ENCODE peak calls at places on chromosomes 16 and 17, in six cellular contexts. X is RWPE2; N is uterus; K is stimulated activated CD8-positive, alpha-beta memory T cell treated with anti-CD3 and anti-CD28 coated beads, Interleukin-4, amount 100 ng/mL, for 24 hours; S is frontal cortex; P is brain pericyte. I is an unnamed sample.

GRCh38 chr17:44439168-44439567 is 49.7 kb upstream of the ITGA2B start:
- DNase-seq in P (no peak), S (no peak), X (no peak), N (no peak), K (no peak), I (no peak)

GRCh38 chr17:45334231-45334630 is 17.4 kb upstream of the MAP3K14 start:
- DNase-seq in N (peak), P (no peak), K (no peak), X (peak), S (no peak), I (no peak)

GRCh38 chr17:36937961-36938565 is 788 bp downstream of the LHX1 start:
- DNase-seq in N (no peak), X (no peak), S (no peak), K (no peak), P (no peak), I (peak)

GRCh38 chr16:67926181-67926742 is 5.4 kb downstream of the CTRL start:
- DNase-seq in S (peak), X (peak), K (no peak), N (no peak), P (peak), I (peak)

GRCh38 chr16:73096510-73096909 is 48.6 kb upstream of the ZFHX3 start:
- DNase-seq in X (no peak), P (no peak), K (no peak), S (no peak), N (no peak), I (no peak)

GRCh38 chr17:45440161-45440859 is 7.6 kb upstream of the ARHGAP27 start:
- DNase-seq in P (no peak), S (no peak), N (no peak), K (no peak), X (no peak), I (peak)

GRCh38 chr17:2076461-2076984 is 21.6 kb downstream of the HIC1 start:
- DNase-seq in K (no peak), P (no peak), X (no peak), S (no peak), N (peak), I (no peak)

GRCh38 chr16:11679250-11679649 is 11.0 kb downstream of the SNN start:
- DNase-seq in N (no peak), K (no peak), P (no peak), S (no peak), X (no peak), I (no peak)

GRCh38 chr17:4090898-4091297 is 51.9 kb downstream of the ZZEF1 start:
- DNase-seq in S (no peak), X (no peak), N (no peak), K (no peak), P (no peak), I (no peak)

GRCh38 chr16:17224859-17225258 is 245.9 kb downstream of the XYLT1 start:
- DNase-seq in K (no peak), P (no peak), N (peak), S (no peak), X (no peak), I (no peak)

GRCh38 chr17:29363716-29364115 is 26.4 kb upstream of the TAOK1 start:
- DNase-seq in P (no peak), X (no peak), S (no peak), N (no peak), K (no peak), I (no peak)

GRCh38 chr17:47188266-47188665 is 829 bp downstream of the CDC27 start:
- DNase-seq in X (no peak), N (no peak), S (peak), P (no peak), K (no peak), I (no peak)

GRCh38 chr17:40937384-40937819 is at the start of gene KRT23:
- DNase-seq in S (no peak), K (no peak), X (no peak), P (no peak), N (no peak), I (peak)

GRCh38 chr17:62178579-62178978 is 113.5 kb upstream of the MED13 start:
- DNase-seq in N (no peak), X (no peak), P (no peak), S (no peak), K (no peak), I (no peak)

GRCh38 chr17:43745541-43745940 is 13.1 kb downstream of the SOST start:
- DNase-seq in X (no peak), S (no peak), P (no peak), N (no peak), K (no peak), I (peak)

GRCh38 chr16:6453742-6454141 is 878.9 kb upstream of the RBFOX1 start:
- DNase-seq in N (no peak), S (no peak), K (no peak), P (no peak), X (no peak), I (no peak)

GRCh38 chr16:23843143-23843542 is 7.4 kb downstream of the PRKCB start:
- DNase-seq in S (no peak), K (no peak), P (no peak), X (no peak), N (no peak), I (no peak)

GRCh38 chr16:4894276-4895150 is 42.4 kb downstream of the PPL start:
- DNase-seq in N (no peak), X (no peak), S (no peak), P (no peak), K (no peak), I (no peak)

GRCh38 chr17:38741853-38742421 is 6.2 kb downstream of the PCGF2 start:
- DNase-seq in S (no peak), N (no peak), X (no peak), P (no peak), K (no peak), I (no peak)

GRCh38 chr17:61230972-61231820 is 168.4 kb upstream of the TBX2 start:
- DNase-seq in K (no peak), P (no peak), X (no peak), S (no peak), N (no peak), I (no peak)

I was measured in WTC11.